ENCODE peak calls at places on chromosomes 7 and 10, in six cellular contexts. L, H, D, J, G and M are unnamed samples.
A peak's percentile ranks its signal among the peaks of the same experiment; 100 is the strongest.

GRCh38 chr7:140684066-140684950 is 11.6 kb downstream of the ADCK2 start:
- DNase-seq in L (no peak), H (no peak), D (no peak), J (peak; percentile 42), G (no peak), M (no peak)

GRCh38 chr10:80211786-80212185 is 6.4 kb upstream of the ANXA11 start:
- DNase-seq in L (no peak), H (no peak), D (no peak), J (no peak), G (no peak), M (no peak)

GRCh38 chr10:112966191-112966855 is 16.3 kb downstream of the TCF7L2 start:
- DNase-seq in L (no peak), H (no peak), D (no peak), J (no peak), G (no peak), M (no peak)

GRCh38 chr7:151115121-151115835 is 29.0 kb downstream of the AGAP3 start:
- DNase-seq in L (no peak), H (no peak), D (no peak), J (no peak), G (peak; percentile 28), M (peak; percentile 71)

GRCh38 chr7:45292481-45292880 is 134.9 kb downstream of the RAMP3 start:
- DNase-seq in L (no peak), H (peak; percentile 41), D (no peak), J (no peak), G (no peak), M (peak; percentile 55)

GRCh38 chr10:31944071-31944433 is 15.4 kb upstream of the ARHGAP12 start:
- DNase-seq in L (no peak), H (no peak), D (no peak), J (no peak), G (no peak), M (no peak)

GRCh38 chr7:106485031-106485551 is 175.9 kb downstream of the CCDC71L start:
- DNase-seq in L (no peak), H (no peak), D (no peak), J (no peak), G (peak; percentile 91), M (peak; percentile 24)

GRCh38 chr7:6168469-6168868 is 104.0 kb downstream of the CYTH3 start:
- DNase-seq in L (no peak), H (no peak), D (no peak), J (no peak), G (no peak), M (no peak)

GRCh38 chr7:6730343-6730633 is 23.5 kb upstream of the ZNF12 start:
- DNase-seq in L (no peak), H (no peak), D (peak; percentile 13), J (no peak), G (peak; percentile 33), M (peak; percentile 40)

GRCh38 chr7:41315764-41316163 is 387.1 kb downstream of the INHBA start:
- DNase-seq in L (no peak), H (peak; percentile 5), D (no peak), J (no peak), G (no peak), M (no peak)

GRCh38 chr7:43856996-43857395 is 12.3 kb downstream of the MRPS24 start:
- DNase-seq in L (no peak), H (no peak), D (no peak), J (no peak), G (peak; percentile 58), M (no peak)

GRCh38 chr7:28364082-28364481 is 48.2 kb upstream of the CREB5 start:
- DNase-seq in L (no peak), H (no peak), D (no peak), J (no peak), G (no peak), M (no peak)

GRCh38 chr7:99791021-99791420 is 7.0 kb upstream of the CYP3A4 start:
- DNase-seq in L (no peak), H (no peak), D (no peak), J (no peak), G (peak; percentile 17), M (no peak)

GRCh38 chr10:63798599-63799498 is 277.6 kb downstream of the REEP3 start:
- DNase-seq in L (peak; percentile 28), H (peak; percentile 71), D (no peak), J (peak; percentile 85), G (peak; percentile 78), M (peak; percentile 93)

GRCh38 chr7:22697897-22698645 is 28.9 kb upstream of the IL6 start:
- DNase-seq in L (no peak), H (no peak), D (no peak), J (no peak), G (no peak), M (no peak)

GRCh38 chr10:84293171-84293570 is 35.2 kb upstream of the CCSER2 start:
- DNase-seq in L (no peak), H (no peak), D (no peak), J (no peak), G (no peak), M (no peak)

GRCh38 chr7:149874644-149875028 is 867 bp downstream of the ATP6V0E2 start:
- DNase-seq in L (no peak), H (no peak), D (no peak), J (no peak), G (no peak), M (no peak)

GRCh38 chr10:84177541-84178386 is 4.2 kb downstream of the GPR15LG start:
- DNase-seq in L (no peak), H (peak; percentile 41), D (no peak), J (no peak), G (no peak), M (no peak)

GRCh38 chr10:59595584-59595983 is 114.1 kb downstream of the SLC16A9 start:
- DNase-seq in L (no peak), H (no peak), D (no peak), J (no peak), G (no peak), M (no peak)

GRCh38 chr10:15106352-15107013 is 9.3 kb downstream of the RPP38 start:
- DNase-seq in L (peak; percentile 53), H (peak; percentile 48), D (peak; percentile 69), J (peak; percentile 80), G (peak; percentile 67), M (peak; percentile 84)

GRCh38 chr7:85135931-85136330 is 50.9 kb downstream of the SEMA3D start:
- DNase-seq in L (no peak), H (no peak), D (no peak), J (no peak), G (peak; percentile 77), M (peak; percentile 53)

GRCh38 chr7:7565018-7565680 is 1.5 kb upstream of the MIOS start:
- DNase-seq in L (no peak), H (no peak), D (no peak), J (no peak), G (no peak), M (no peak)

GRCh38 chr10:4255751-4256150 is 470.7 kb upstream of the KLF6 start:
- DNase-seq in L (no peak), H (no peak), D (no peak), J (no peak), G (no peak), M (no peak)

GRCh38 chr7:101927389-101928306 is 110.2 kb downstream of the CUX1 start:
- DNase-seq in L (peak; percentile 29), H (peak; percentile 65), D (no peak), J (no peak), G (no peak), M (peak; percentile 36)

GRCh38 chr7:147492621-147493020 is 1097.9 kb upstream of the C7orf33 start:
- DNase-seq in L (no peak), H (no peak), D (no peak), J (no peak), G (peak; percentile 77), M (peak; percentile 23)

GRCh38 chr10:70582793-70583700 is 19.5 kb downstream of the PRF1 start:
- DNase-seq in L (no peak), H (no peak), D (no peak), J (no peak), G (no peak), M (no peak)

GRCh38 chr7:121397346-121397745 is 1.2 kb upstream of the FAM3C start:
- DNase-seq in L (no peak), H (no peak), D (no peak), J (no peak), G (no peak), M (no peak)

GRCh38 chr10:77291596-77292505 is 345.8 kb downstream of the KCNMA1 start:
- DNase-seq in L (no peak), H (no peak), D (no peak), J (no peak), G (peak; percentile 40), M (no peak)

GRCh38 chr7:145030754-145031153 is 194.9 kb upstream of the TPK1 start:
- DNase-seq in L (no peak), H (no peak), D (no peak), J (no peak), G (no peak), M (no peak)

GRCh38 chr10:100742936-100743335 is 2.4 kb upstream of the PAX2 start:
- DNase-seq in L (no peak), H (no peak), D (no peak), J (no peak), G (no peak), M (no peak)

GRCh38 chr10:100742067-100742771 is 3.2 kb upstream of the PAX2 start:
- DNase-seq in L (no peak), H (no peak), D (no peak), J (no peak), G (no peak), M (no peak)

GRCh38 chr10:100744136-100744979 is 1.0 kb upstream of the PAX2 start:
- DNase-seq in L (no peak), H (no peak), D (peak; percentile 33), J (no peak), G (no peak), M (no peak)

GRCh38 chr10:100744980-100745881 is at the start of gene PAX2:
- DNase-seq in L (no peak), H (no peak), D (peak; percentile 43), J (no peak), G (no peak), M (no peak)

GRCh38 chr10:100743626-100744135 is 1.7 kb upstream of the PAX2 start:
- DNase-seq in L (no peak), H (peak; percentile 31), D (peak; percentile 84), J (no peak), G (peak; percentile 55), M (peak; percentile 82)
- TF ChIP-seq CTCF in L (no peak), H (peak; percentile 50), D (peak; percentile 88), J (peak; percentile 36), G (peak; percentile 58), M (peak; percentile 88)

GRCh38 chr10:94085766-94086437 is 92.2 kb downstream of the PLCE1 start:
- DNase-seq in L (no peak), H (no peak), D (no peak), J (no peak), G (no peak), M (no peak)
- H3K4me1 ChIP-seq in L (peaks cover 6% of the 10 kb centered on the region), H (peaks cover 13% of the 10 kb centered on the region), D (peaks cover 22% of the 10 kb centered on the region), J (peaks cover 17% of the 10 kb centered on the region), G (peaks cover 5% of the 10 kb centered on the region), M (no peaks in the 10 kb centered on the region)

DNA sequence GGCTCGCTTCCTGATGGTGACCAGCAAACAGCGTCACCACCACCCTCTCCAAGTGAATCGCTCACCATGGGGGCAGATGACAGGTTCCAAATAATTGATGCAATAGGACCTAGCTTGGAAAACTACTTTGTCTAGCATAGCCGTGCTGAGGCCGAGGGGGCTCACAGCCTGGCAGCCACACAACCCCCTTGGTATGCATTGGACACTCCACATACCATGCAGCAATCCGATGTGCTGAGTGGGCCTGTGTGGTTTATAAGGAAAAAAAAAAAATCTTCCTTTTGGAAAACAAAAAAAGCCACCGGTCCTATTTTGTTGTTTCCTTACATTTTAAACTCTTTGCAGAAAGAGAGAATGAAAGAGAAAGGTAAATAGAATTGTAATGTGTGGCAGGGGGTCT is 15.1 kb downstream of the GATA3 start:
- DNase-seq in L (no peak), H (no peak), D (no peak), J (no peak), G (peak; percentile 56), M (no peak)
- TF ChIP-seq CTCF in L (no peak), H (no peak), D (no peak), J (no peak), G (no peak), M (no peak)

GRCh38 chr10:30052062-30052461 is 7.3 kb downstream of the JCAD start:
- DNase-seq in L (no peak), H (no peak), D (peak; percentile 39), J (no peak), G (peak; percentile 80), M (no peak)
- H3K4me1 ChIP-seq in L (peaks cover 2% of the 10 kb centered on the region), H (peaks cover 16% of the 10 kb centered on the region), D (peaks cover 38% of the 10 kb centered on the region), J (no peaks in the 10 kb centered on the region), G (peaks cover 17% of the 10 kb centered on the region), M (peaks cover 57% of the 10 kb centered on the region)